ENCODE peak calls at places on chromosomes 12 and 14, in nine cellular contexts. U is HS-5; J is stimulated activated naive B cell treated with anti-CD40 and anti-IgM and Interleukin-4, amounts not matched to agents 10 μg/mL and 1 μg/mL and 100 μg/mL, for 72 hours; Q is effector memory CD8-positive, alpha-beta T cell; W is thoracic aorta; Z is psoas muscle; I is cardiac muscle cell; P is epithelial cell of esophagus; R is SK-MEL-5. X is an unnamed sample.
A peak's percentile ranks its signal among the peaks of the same experiment; 100 is the strongest.

GRCh38 chr12:111812881-111813741 is 28.9 kb upstream of the MAPKAPK5 start:
- DNase-seq in I (peak; percentile 92), R (peak; percentile 89), W (peak; percentile 24), U (peak; percentile 56), P (peak; percentile 85), J (peak; percentile 57), Q (peak; percentile 48), Z (peak; percentile 71), X (peak; percentile 88)

GRCh38 chr14:58238252-58239247 is 6.1 kb upstream of the PSMA3 start:
- DNase-seq in U (no peak), I (peak; percentile 70), W (no peak), P (peak; percentile 22), Q (no peak), Z (no peak), J (no peak), R (peak; percentile 34), X (peak; percentile 7)

GRCh38 chr12:13039557-13039956 is 4.6 kb upstream of the FAM234B start:
- DNase-seq in J (no peak), Q (no peak), U (no peak), Z (no peak), I (no peak), W (no peak), P (no peak), R (no peak), X (no peak)

GRCh38 chr14:99780690-99781089 is 12.5 kb upstream of the EML1 start:
- DNase-seq in U (no peak), I (no peak), Q (no peak), J (no peak), R (no peak), W (no peak), Z (no peak), P (peak; percentile 56), X (no peak)

GRCh38 chr14:71730471-71730870 is 201.8 kb upstream of the RGS6 start:
- DNase-seq in R (no peak), U (no peak), Q (no peak), Z (no peak), I (no peak), W (no peak), P (peak; percentile 64), J (no peak), X (no peak)

GRCh38 chr12:121110211-121110940 is 22.3 kb upstream of the P2RX7 start:
- DNase-seq in I (peak; percentile 79), Z (peak; percentile 43), P (peak; percentile 65), U (peak; percentile 42), W (no peak), R (peak; percentile 85), J (peak; percentile 44), Q (peak; percentile 58), X (peak; percentile 67)

GRCh38 chr12:64900540-64900939 is 76.1 kb downstream of the TBC1D30 start:
- DNase-seq in U (peak; percentile 69), P (peak; percentile 79), W (no peak), I (peak; percentile 44), Z (no peak), J (no peak), Q (no peak), R (no peak), X (no peak)

GRCh38 chr12:122227341-122227740 is 1.5 kb upstream of the DIABLO start:
- DNase-seq in R (no peak), Z (no peak), I (no peak), J (no peak), P (no peak), Q (peak; percentile 87), U (no peak), W (no peak), X (no peak)

GRCh38 chr14:101772770-101773169 is 11.3 kb downstream of the PPP2R5C start:
- DNase-seq in P (peak; percentile 45), U (no peak), Z (no peak), J (no peak), R (peak; percentile 28), I (no peak), Q (no peak), W (no peak), X (no peak)